ENCODE peak calls at places on chromosomes 2 and 18, in six cellular contexts. M, X, A, I, G and S are unnamed samples.

GRCh38 chr2:215624423-215624829 is 188.6 kb upstream of the FN1 start:
- DNase-seq in M (no peak), X (peak; percentile 56), A (peak; percentile 92), I (no peak), G (no peak), S (no peak)

GRCh38 chr2:196649202-196649601 is 9.7 kb downstream of the CCDC150 start:
- DNase-seq in M (no peak), X (no peak), A (no peak), I (no peak), G (no peak), S (no peak)

GRCh38 chr18:75799449-75800330 is 372.2 kb upstream of the SMIM21 start:
- DNase-seq in M (no peak), X (no peak), A (no peak), I (no peak), G (no peak), S (no peak)

GRCh38 chr2:54298511-54298910 is 42.5 kb upstream of the TSPYL6 start:
- DNase-seq in M (no peak), X (no peak), A (no peak), I (no peak), G (no peak), S (no peak)

GRCh38 chr2:95356821-95357700 is 45.4 kb upstream of the FAHD2A start:
- DNase-seq in M (no peak), X (no peak), A (peak; percentile 40), I (no peak), G (no peak), S (no peak)

GRCh38 chr2:184692137-184692734 is 93.9 kb downstream of the ZNF804A start:
- DNase-seq in M (no peak), X (no peak), A (no peak), I (no peak), G (peak; percentile 88), S (no peak)

GRCh38 chr2:28552045-28552823 is 56.4 kb downstream of the PLB1 start:
- DNase-seq in M (no peak), X (no peak), A (no peak), I (no peak), G (no peak), S (no peak)

GRCh38 chr2:117470311-117471095 is 344.0 kb upstream of the DDX18 start:
- DNase-seq in M (peak; percentile 21), X (peak; percentile 39), A (no peak), I (no peak), G (peak; percentile 8), S (no peak)

GRCh38 chr2:71932027-71932779 is 215.5 kb downstream of the CYP26B1 start:
- DNase-seq in M (no peak), X (no peak), A (no peak), I (no peak), G (no peak), S (no peak)

GRCh38 chr2:176106636-176107539 is at the start of gene HOXD11:
- DNase-seq in M (no peak), X (peak; percentile 70), A (peak; percentile 92), I (no peak), G (no peak), S (no peak)

GRCh38 chr2:205772983-205773382 is 90.7 kb downstream of the NRP2 start:
- DNase-seq in M (no peak), X (no peak), A (no peak), I (no peak), G (no peak), S (no peak)

GRCh38 chr2:95500854-95501253 is 16.3 kb upstream of the TRIM43B start:
- DNase-seq in M (no peak), X (no peak), A (no peak), I (no peak), G (no peak), S (no peak)

GRCh38 chr2:111702119-111702808 is 181.7 kb downstream of the ANAPC1 start:
- DNase-seq in M (peak; percentile 17), X (peak; percentile 73), A (no peak), I (peak; percentile 3), G (peak; percentile 21), S (no peak)

GRCh38 chr2:75896779-75897366 is 186.2 kb upstream of the GCFC2 start:
- DNase-seq in M (peak; percentile 23), X (peak; percentile 47), A (no peak), I (no peak), G (no peak), S (peak; percentile 29)

GRCh38 chr18:12028674-12029073 is 47.4 kb downstream of the IMPA2 start:
- DNase-seq in M (no peak), X (no peak), A (peak; percentile 59), I (no peak), G (no peak), S (no peak)

GRCh38 chr18:37481491-37481890 is 84.1 kb downstream of the CELF4 start:
- DNase-seq in M (no peak), X (no peak), A (no peak), I (no peak), G (no peak), S (no peak)

GRCh38 chr2:113709022-113709421 is 47.4 kb downstream of the SLC35F5 start:
- DNase-seq in M (no peak), X (no peak), A (no peak), I (no peak), G (no peak), S (no peak)

GRCh38 chr18:26813043-26813442 is 52.5 kb downstream of the AQP4 start:
- DNase-seq in M (no peak), X (peak; percentile 66), A (no peak), I (no peak), G (no peak), S (peak; percentile 20)

GRCh38 chr2:175401956-175402469 is 220.5 kb upstream of the ATP5MC3 start:
- DNase-seq in M (no peak), X (no peak), A (no peak), I (no peak), G (no peak), S (no peak)

GRCh38 chr2:73089270-73090030 is 17.9 kb upstream of the SFXN5 start:
- DNase-seq in M (no peak), X (peak; percentile 83), A (no peak), I (no peak), G (no peak), S (no peak)

GRCh38 chr2:218959141-218959731 is at the start of gene CDK5R2:
- DNase-seq in M (peak; percentile 87), X (peak; percentile 88), A (peak; percentile 76), I (peak; percentile 37), G (peak; percentile 73), S (peak; percentile 55)

GRCh38 chr2:240922234-240922981 is 16.3 kb downstream of the CROCC2 start:
- DNase-seq in M (no peak), X (no peak), A (peak; percentile 53), I (no peak), G (no peak), S (no peak)

GRCh38 chr2:53572696-53573095 is 194.9 kb upstream of the CHAC2 start:
- DNase-seq in M (no peak), X (no peak), A (no peak), I (no peak), G (no peak), S (no peak)

GRCh38 chr18:24968233-24968775 is 383.7 kb downstream of the ZNF521 start:
- DNase-seq in M (no peak), X (no peak), A (no peak), I (no peak), G (no peak), S (no peak)

GRCh38 chr2:237743561-237744269 is 54.9 kb upstream of the RBM44 start:
- DNase-seq in M (no peak), X (no peak), A (no peak), I (no peak), G (no peak), S (no peak)

GRCh38 chr18:8609711-8610441 is 639 bp downstream of the RAB12 start:
- DNase-seq in M (no peak), X (no peak), A (peak; percentile 71), I (no peak), G (no peak), S (no peak)

GRCh38 chr18:67517224-67517765 is 775 bp upstream of the DSEL start:
- DNase-seq in M (no peak), X (no peak), A (peak; percentile 80), I (peak; percentile 38), G (peak; percentile 48), S (no peak)

GRCh38 chr2:204343685-204344084 is 201.6 kb upstream of the PARD3B start:
- DNase-seq in M (no peak), X (no peak), A (no peak), I (no peak), G (no peak), S (peak; percentile 89)

GRCh38 chr2:239177908-239178307 is 222.9 kb downstream of the HDAC4 start:
- DNase-seq in M (no peak), X (no peak), A (peak; percentile 60), I (no peak), G (no peak), S (no peak)

GRCh38 chr2:7052404-7052803 is 135.2 kb downstream of the RNF144A start:
- DNase-seq in M (no peak), X (no peak), A (no peak), I (no peak), G (no peak), S (no peak)

GRCh38 chr2:157480182-157480961 is 36.5 kb upstream of the CYTIP start:
- DNase-seq in M (no peak), X (no peak), A (no peak), I (no peak), G (no peak), S (no peak)

GRCh38 chr2:191319181-191319580 is 74.0 kb downstream of the MYO1B start:
- DNase-seq in M (no peak), X (peak; percentile 24), A (no peak), I (no peak), G (no peak), S (no peak)

GRCh38 chr2:109143214-109144187 is 14.5 kb downstream of the SH3RF3 start:
- DNase-seq in M (no peak), X (no peak), A (no peak), I (no peak), G (no peak), S (no peak)

GRCh38 chr18:2442726-2443275 is 128.5 kb downstream of the METTL4 start:
- DNase-seq in M (no peak), X (no peak), A (no peak), I (no peak), G (no peak), S (no peak)